ENCODE peak calls at places on chromosomes 11 and 22, in seven cellular contexts. P is CD8-positive, alpha-beta memory T cell; M is Calu3; O is head of caudate nucleus; J is HS-5; Y is NCI-H510A treated with DMSO at 0.1 percent for 48 hours; B is neural crest cell. T is an unnamed sample.

GRCh38 chr11:43987384-43988039 is 45.1 kb downstream of the C11orf96 start:
- DNase-seq in Y (no peak), J (peak), M (peak), P (no peak), O (peak), B (no peak), T (no peak)

GRCh38 chr11:111539426-111540113 is 950 bp upstream of the LAYN start:
- DNase-seq in O (no peak), Y (no peak), P (no peak), J (no peak), B (no peak), M (no peak), T (no peak)

GRCh38 chr11:13210424-13210823 is 67.2 kb upstream of the BMAL1 start:
- DNase-seq in M (peak), Y (peak), J (peak), B (peak), P (no peak), O (peak), T (peak)

GRCh38 chr22:44714703-44715350 is 12.8 kb downstream of the PRR5 start:
- DNase-seq in Y (no peak), P (no peak), M (no peak), B (no peak), J (no peak), O (no peak), T (no peak)

GRCh38 chr22:23696326-23696851 is 5.6 kb downstream of the RGL4 start:
- DNase-seq in B (no peak), P (peak), M (no peak), O (no peak), Y (no peak), J (no peak), T (no peak)

GRCh38 chr11:104665631-104666030 is 232.6 kb downstream of the CASP12 start:
- DNase-seq in J (no peak), O (no peak), B (no peak), P (no peak), Y (no peak), M (no peak), T (no peak)

GRCh38 chr22:41382610-41383009 is 868 bp downstream of the TEF start:
- DNase-seq in O (no peak), P (peak), J (no peak), M (no peak), Y (no peak), B (no peak), T (no peak)

GRCh38 chr11:48170176-48170839 is 46.3 kb upstream of the OR4B1 start:
- DNase-seq in J (no peak), Y (no peak), B (no peak), O (no peak), P (no peak), M (no peak), T (no peak)

GRCh38 chr11:40338739-40339138 is 1120.7 kb downstream of the LRRC4C start:
- DNase-seq in B (no peak), Y (no peak), J (peak), M (no peak), P (no peak), O (no peak), T (no peak)

T was measured in HuH-7.